ENCODE peak calls at places on chromosome 11, in nine cellular contexts. U is body of pancreas, R is adrenal gland, V is sigmoid colon, W is IMR-90, N is vagina, M is stomach, L is ovary, O is transverse colon. E is an unnamed sample. For H3K4me1, the result is how much of the 10 kb centered on the place peaks cover.

GRCh38 chr11:678297-678696 is 16.7 kb downstream of the DEAF1 start:
- DNase-seq in U (no peak), R (no peak), V (no peak), W (no peak), N (no peak), M (no peak), L (no peak), O (no peak), E (no peak)

GRCh38 chr11:70466596-70466995 is 68.3 kb downstream of the CTTN start:
- DNase-seq in U (no peak), R (no peak), V (no peak), W (no peak), N (no peak), M (no peak), L (no peak), O (no peak), E (no peak)

GRCh38 chr11:63667993-63668392 is 3.2 kb downstream of the ATL3 start:
- DNase-seq in U (no peak), R (no peak), V (no peak), W (peak), N (no peak), M (no peak), L (no peak), O (no peak), E (no peak)

GRCh38 chr11:6258571-6258998 is 1.1 kb upstream of the CCKBR start:
- DNase-seq in U (no peak), R (no peak), V (no peak), W (no peak), N (no peak), M (peak), L (no peak), O (no peak), E (no peak)

GRCh38 chr11:67645521-67646457 is 4.7 kb downstream of the ACY3 start:
- DNase-seq in U (peak), R (no peak), V (no peak), W (no peak), N (no peak), M (no peak), L (no peak), O (no peak), E (no peak)

GRCh38 chr11:28849053-28849452 is 740.9 kb downstream of the METTL15 start:
- DNase-seq in U (no peak), R (no peak), V (no peak), W (no peak), N (no peak), M (no peak), L (no peak), O (no peak), E (no peak)

GRCh38 chr11:79212711-79213110 is 228.1 kb downstream of the TENM4 start:
- DNase-seq in U (no peak), R (no peak), V (no peak), W (no peak), N (no peak), M (no peak), L (no peak), O (no peak), E (no peak)

GRCh38 chr11:72511393-72512047 is 77.2 kb upstream of the CLPB start:
- DNase-seq in U (no peak), R (no peak), V (no peak), W (no peak), N (no peak), M (no peak), L (no peak), O (no peak), E (no peak)

GRCh38 chr11:100625041-100625440 is 62.0 kb upstream of the ARHGAP42 start:
- DNase-seq in U (no peak), R (no peak), V (no peak), W (no peak), N (no peak), M (no peak), L (no peak), O (no peak), E (no peak)

GRCh38 chr11:38448284-38448683 is 1850.2 kb upstream of the RAG2 start:
- DNase-seq in U (peak), R (peak), V (no peak), W (no peak), N (no peak), M (no peak), L (no peak), O (no peak), E (peak)

GRCh38 chr11:102007567-102008437 is 39.4 kb upstream of the CFAP300 start:
- DNase-seq in U (peak), R (no peak), V (no peak), W (peak), N (no peak), M (peak), L (no peak), O (peak), E (no peak)

GRCh38 chr11:14370496-14370895 is 11.5 kb upstream of the RRAS2 start:
- DNase-seq in U (no peak), R (no peak), V (no peak), W (no peak), N (no peak), M (no peak), L (no peak), O (no peak), E (no peak)

GRCh38 chr11:129374993-129375721 is 491 bp upstream of the BARX2 start:
- DNase-seq in U (peak), R (no peak), V (no peak), W (no peak), N (no peak), M (peak), L (no peak), O (peak), E (no peak)
- H3K4me3 ChIP-seq in U (peak), R (no peak), V (no peak), W (no peak), N (peak), M (peak), L (peak), O (peak), E (no peak)

GRCh38 chr11:71484248-71485062 is 31.5 kb downstream of the NADSYN1 start:
- DNase-seq in U (peak), R (no peak), V (peak), W (no peak), N (no peak), M (no peak), L (peak), O (no peak), E (no peak)
- TF ChIP-seq POLR2A in U (no peak), R (no peak), V (no peak), W (no peak), N (no peak), M (no peak), L (no peak), O (no peak), E (no peak)

DNA sequence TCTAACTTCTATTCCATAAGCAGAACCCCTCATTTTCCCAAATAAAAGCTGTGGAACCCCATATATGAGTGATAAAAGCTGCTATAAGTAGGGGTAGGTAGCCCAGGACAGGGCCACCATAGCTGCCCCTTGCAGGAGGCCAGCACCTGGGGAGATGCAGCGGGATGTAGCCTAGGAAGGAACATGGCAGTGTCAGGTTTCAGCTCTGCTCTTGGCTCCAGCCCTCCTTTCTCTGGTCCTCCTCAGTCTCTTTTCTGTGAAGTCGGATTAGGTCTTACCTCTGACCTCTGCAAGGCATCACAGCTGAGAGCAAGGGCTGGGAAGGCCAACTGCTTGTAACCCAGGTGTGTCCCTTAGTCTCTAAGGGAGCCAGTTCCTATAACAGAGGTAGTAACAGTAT is 135.6 kb downstream of the NAV2 start:
- DNase-seq in U (no peak), R (no peak), V (no peak), W (no peak), N (no peak), M (no peak), L (no peak), O (no peak), E (no peak)
- H3K4me1 ChIP-seq in U (under half), R (under half), V (under half), W (under half), N (under half), M (under half), L (under half), O (under half), E (under half)

DNA sequence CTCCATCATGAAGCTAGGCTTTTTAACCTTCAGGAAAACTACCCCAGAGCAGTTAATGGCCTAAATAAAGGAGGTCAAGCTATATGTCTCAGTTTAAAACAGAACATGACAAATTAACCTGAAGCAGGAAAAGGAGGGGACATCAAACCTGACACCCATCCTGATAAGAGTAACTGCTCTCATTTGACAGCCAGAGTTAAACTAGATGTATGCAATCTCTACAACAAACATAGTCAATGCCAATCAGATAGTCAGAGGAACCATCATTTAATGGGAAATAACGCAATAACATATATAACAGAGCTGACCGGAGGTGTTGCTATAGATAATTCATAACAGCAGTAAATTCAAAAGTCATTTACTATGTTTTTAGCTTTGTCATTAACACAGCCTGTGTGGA is 3.1 kb downstream of the ZNF202 start:
- DNase-seq in U (no peak), R (no peak), V (no peak), W (no peak), N (no peak), M (no peak), L (no peak), O (no peak), E (no peak)
- H3K4me3 ChIP-seq in U (no peak), R (no peak), V (no peak), W (no peak), N (no peak), M (no peak), L (no peak), O (no peak), E (no peak)

GRCh38 chr11:10504490-10504889 is 36.5 kb downstream of the RNF141 start:
- DNase-seq in U (no peak), R (no peak), V (peak), W (no peak), N (peak), M (no peak), L (no peak), O (no peak), E (no peak)

GRCh38 chr11:10503777-10504176 is 37.2 kb downstream of the RNF141 start:
- DNase-seq in U (no peak), R (peak), V (peak), W (no peak), N (no peak), M (no peak), L (no peak), O (no peak), E (no peak)

GRCh38 chr11:10506013-10506370 is 35.0 kb downstream of the RNF141 start:
- DNase-seq in U (no peak), R (no peak), V (no peak), W (no peak), N (no peak), M (no peak), L (no peak), O (no peak), E (no peak)

GRCh38 chr11:10503217-10503616 is 37.8 kb downstream of the RNF141 start:
- DNase-seq in U (no peak), R (no peak), V (peak), W (no peak), N (no peak), M (no peak), L (no peak), O (no peak), E (no peak)

DNA sequence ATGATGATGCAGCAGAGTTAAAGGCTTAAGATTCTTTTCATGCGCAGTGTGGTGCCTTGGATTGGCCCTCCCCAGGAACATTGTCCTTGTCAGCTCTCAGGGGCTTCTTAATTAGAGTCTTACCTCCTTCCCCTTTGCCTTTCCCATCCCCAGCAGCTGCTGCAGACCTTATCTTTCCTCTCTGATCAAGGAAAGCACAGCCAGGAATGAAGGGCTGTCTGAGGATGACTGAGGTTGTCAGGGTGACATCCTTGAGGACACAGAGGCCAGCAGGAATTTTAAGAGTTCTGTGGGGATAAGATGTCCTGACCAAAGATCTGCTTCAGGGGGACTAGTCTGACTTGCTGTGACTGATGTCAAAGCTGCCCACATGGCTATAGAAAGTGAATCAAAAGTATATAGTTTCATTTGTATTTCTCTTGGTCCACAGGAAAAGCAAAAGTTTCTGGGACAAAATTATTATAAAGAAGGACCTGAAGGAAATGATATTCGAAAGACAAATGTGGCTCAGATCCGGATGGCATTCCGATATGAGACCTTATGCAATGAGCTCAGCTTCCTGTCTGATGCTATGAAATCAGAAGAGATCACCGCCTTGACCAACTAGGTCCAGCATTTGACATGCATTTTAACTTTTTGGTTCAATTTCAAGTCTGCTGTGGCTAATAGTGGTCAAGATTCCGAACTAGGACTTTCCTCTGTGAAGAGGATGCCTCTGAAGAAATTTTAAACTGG is 35.5 kb downstream of the RNF141 start:
- DNase-seq in U (no peak), R (no peak), V (no peak), W (no peak), N (no peak), M (no peak), L (no peak), O (no peak), E (no peak)
- TF ChIP-seq POLR2A in U (no peak), R (no peak), V (no peak), W (no peak), N (no peak), M (no peak), L (no peak), O (no peak), E (no peak)

DNA sequence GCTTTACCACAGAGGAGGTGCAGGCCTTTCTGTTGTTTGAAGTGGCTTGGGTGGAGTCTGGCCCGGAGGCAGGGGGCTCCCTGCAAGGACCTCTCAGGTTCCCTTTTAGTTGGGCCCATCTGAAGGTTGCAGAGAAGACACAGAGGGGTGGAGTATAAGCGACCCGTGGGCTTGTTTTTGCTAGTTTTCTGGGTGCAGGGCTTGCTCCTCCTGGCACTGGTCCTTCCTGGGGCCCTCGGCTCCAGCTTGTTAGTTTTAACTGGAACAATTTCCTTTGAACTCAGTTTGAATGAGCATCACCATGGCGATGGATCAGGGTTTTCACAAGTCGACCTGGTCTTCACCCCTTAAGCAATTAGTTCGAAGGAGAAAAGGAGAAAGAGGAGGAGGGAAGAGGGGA is 28.5 kb upstream of the OAF start:
- DNase-seq in U (no peak), R (no peak), V (peak), W (no peak), N (peak), M (peak), L (no peak), O (no peak), E (peak)
- H3K4me1 ChIP-seq in U (half or more), R (under half), V (under half), W (under half), N (half or more), M (under half), L (under half), O (under half), E (under half)

DNA sequence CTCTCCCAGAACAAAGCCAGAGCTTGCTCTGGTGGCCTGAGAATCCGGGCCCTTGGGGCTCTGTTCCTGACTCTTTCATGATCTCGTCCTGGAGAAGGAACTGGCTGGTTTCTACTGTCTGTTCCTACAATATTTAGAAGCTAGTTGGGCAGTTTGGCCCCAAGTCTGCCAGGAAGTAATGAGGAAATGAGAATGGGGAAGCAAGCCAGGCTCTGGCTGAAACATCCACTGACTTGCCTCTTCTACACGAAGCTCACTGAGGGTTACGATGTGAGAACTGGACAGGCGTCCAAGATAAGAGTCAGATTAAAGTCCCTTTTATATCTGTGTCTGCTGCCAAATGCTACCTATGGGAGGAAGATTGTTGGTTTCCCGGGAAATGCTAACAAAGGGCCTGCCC is 110.0 kb upstream of the KIRREL3 start:
- DNase-seq in U (no peak), R (peak), V (no peak), W (no peak), N (no peak), M (no peak), L (no peak), O (no peak), E (no peak)
- H3K4me3 ChIP-seq in U (no peak), R (no peak), V (no peak), W (no peak), N (no peak), M (no peak), L (no peak), O (no peak), E (no peak)

GRCh38 chr11:12116425-12117032 is 6.1 kb downstream of the MICAL2 start:
- DNase-seq in U (no peak), R (no peak), V (no peak), W (no peak), N (no peak), M (no peak), L (no peak), O (no peak), E (no peak)
- TF ChIP-seq POLR2A in U (no peak), R (no peak), V (no peak), W (no peak), N (no peak), M (no peak), L (no peak), O (no peak), E (no peak)

GRCh38 chr11:132123449-132123848 is 753.0 kb downstream of the NTM start:
- DNase-seq in U (no peak), R (no peak), V (no peak), W (no peak), N (no peak), M (no peak), L (no peak), O (no peak), E (no peak)
- H3K4me1 ChIP-seq in U (under half), R (under half), V (under half), W (under half), N (under half), M (under half), L (under half), O (under half), E (under half)

GRCh38 chr11:69297225-69297925 is 3.4 kb downstream of the MYEOV start:
- DNase-seq in U (peak), R (peak), V (peak), W (peak), N (no peak), M (peak), L (peak), O (peak), E (peak)

GRCh38 chr11:69298778-69299461 is 5.0 kb downstream of the MYEOV start:
- DNase-seq in U (no peak), R (no peak), V (no peak), W (peak), N (no peak), M (no peak), L (no peak), O (no peak), E (no peak)

GRCh38 chr11:69299572-69299971 is 5.6 kb downstream of the MYEOV start:
- DNase-seq in U (no peak), R (no peak), V (no peak), W (no peak), N (no peak), M (no peak), L (no peak), O (no peak), E (no peak)

GRCh38 chr11:69296890-69297224 is 2.9 kb downstream of the MYEOV start:
- DNase-seq in U (no peak), R (peak), V (no peak), W (no peak), N (no peak), M (peak), L (no peak), O (peak), E (no peak)

DNA sequence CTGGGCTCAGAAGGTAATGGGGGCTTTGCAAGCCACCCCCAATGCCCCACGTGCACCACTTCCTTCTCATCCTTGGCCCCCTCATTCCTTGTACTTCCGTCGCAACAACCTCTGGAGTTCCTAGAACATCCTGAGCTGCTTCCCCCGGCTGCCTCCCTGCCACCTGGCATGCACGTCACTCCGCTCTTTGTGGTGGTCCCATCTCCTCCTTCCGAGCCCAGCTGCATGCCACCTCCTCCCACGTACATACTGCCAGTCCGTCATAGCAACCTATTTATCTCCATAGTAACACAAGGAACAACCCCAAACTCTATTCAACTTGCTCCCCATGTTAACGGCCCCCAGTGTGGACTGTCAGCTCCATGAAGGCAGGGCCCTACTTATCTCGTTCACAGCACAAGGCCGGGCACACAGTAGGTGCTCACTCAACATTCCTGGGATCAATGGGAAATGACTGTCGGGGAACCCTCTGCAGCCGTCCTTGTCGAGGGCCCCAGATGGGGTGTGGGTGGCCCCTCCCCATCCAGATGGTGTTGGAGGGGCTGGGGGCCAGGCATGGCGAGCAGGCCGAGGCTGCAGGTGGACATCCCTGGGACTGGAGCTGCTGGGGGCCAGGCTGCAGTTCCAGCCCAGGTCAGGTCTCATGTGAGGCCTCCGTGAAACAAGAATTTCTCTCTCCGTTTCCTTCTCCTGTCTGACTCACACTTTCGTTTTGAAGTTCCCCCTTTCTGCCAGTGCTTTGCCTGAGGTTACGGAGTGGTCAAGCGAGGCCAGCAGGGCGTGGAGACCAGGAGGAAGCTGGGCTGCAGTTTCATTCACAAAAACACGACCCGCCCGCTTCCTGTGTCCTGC is 4.2 kb downstream of the MYEOV start:
- DNase-seq in U (peak), R (peak), V (peak), W (peak), N (no peak), M (peak), L (peak), O (peak), E (peak)
- H3K4me3 ChIP-seq in U (no peak), R (no peak), V (no peak), W (no peak), N (peak), M (peak), L (no peak), O (no peak), E (no peak)

E was measured in right lobe of liver.